ENCODE peak calls at places on chromosome 19, in six cellular contexts. H is fibroblast of pulmonary artery, Q is cardiac fibroblast, J is NB4, Z is thoracic aorta, G is stomach. N is an unnamed sample.

GRCh38 chr19:29804493-29804892 is 7.3 kb upstream of the CCNE1 start:
- DNase-seq in Q (no peak), Z (no peak), J (no peak), H (no peak), G (no peak), N (no peak)

GRCh38 chr19:2483484-2484151 is 7.7 kb downstream of the GADD45B start:
- DNase-seq in Q (no peak), J (no peak), Z (no peak), G (no peak), H (no peak), N (no peak)

GRCh38 chr19:51607077-51607476 is 23.1 kb downstream of the SIGLEC5 start:
- DNase-seq in Z (no peak), H (no peak), J (peak; percentile 16), G (no peak), Q (no peak), N (no peak)

GRCh38 chr19:10995926-10996600 is 35.2 kb downstream of the SMARCA4 start:
- DNase-seq in J (no peak), H (no peak), G (no peak), Q (no peak), Z (no peak), N (no peak)

GRCh38 chr19:14611051-14611450 is 28.2 kb downstream of the CLEC17A start:
- DNase-seq in H (no peak), Q (no peak), J (no peak), G (no peak), Z (no peak), N (no peak)

GRCh38 chr19:53959176-53959757 is 3.5 kb upstream of the CACNG8 start:
- DNase-seq in J (no peak), H (no peak), Q (no peak), G (no peak), Z (no peak), N (no peak)

GRCh38 chr19:16463991-16464575 is 7.7 kb downstream of the EPS15L1 start:
- DNase-seq in G (no peak), J (no peak), Z (no peak), H (no peak), Q (no peak), N (no peak)

GRCh38 chr19:55653651-55654322 is 1.0 kb upstream of the U2AF2 start:
- DNase-seq in H (peak; percentile 99), G (peak; percentile 98), Q (peak; percentile 99), Z (peak; percentile 91), J (peak; percentile 95), N (peak; percentile 95)

GRCh38 chr19:23804676-23805075 is 46.0 kb upstream of the ZNF681 start:
- DNase-seq in Z (no peak), J (no peak), Q (no peak), H (no peak), G (no peak), N (no peak)

GRCh38 chr19:38849746-38850230 is at the start of gene HNRNPL:
- DNase-seq in H (no peak), J (no peak), Q (no peak), G (peak; percentile 99), Z (no peak), N (no peak)

GRCh38 chr19:55117063-55117635 is 288 bp downstream of the PPP1R12C start:
- DNase-seq in J (peak; percentile 22), Z (no peak), Q (no peak), H (no peak), G (no peak), N (no peak)

GRCh38 chr19:8342316-8342683 is 762 bp downstream of the KANK3 start:
- DNase-seq in H (no peak), G (no peak), Q (no peak), Z (no peak), J (no peak), N (no peak)

GRCh38 chr19:56927791-56928207 is 87.3 kb upstream of the PEG3 start:
- DNase-seq in Q (no peak), H (no peak), Z (no peak), J (no peak), G (no peak), N (no peak)

GRCh38 chr19:43727593-43727853 is 11.6 kb downstream of the IRGC start:
- DNase-seq in J (no peak), Z (no peak), H (no peak), G (no peak), Q (no peak), N (no peak)

GRCh38 chr19:36266375-36266961 is 51.6 kb downstream of the ZNF146 start:
- DNase-seq in H (no peak), G (no peak), Z (no peak), J (no peak), Q (peak; percentile 33), N (no peak)

GRCh38 chr19:5308471-5309437 is 31.9 kb downstream of the PTPRS start:
- DNase-seq in Z (peak; percentile 41), J (peak; percentile 33), G (peak; percentile 72), Q (peak; percentile 79), H (peak; percentile 89), N (peak; percentile 80)

GRCh38 chr19:1599460-1599846 is 5.8 kb downstream of the UQCR11 start:
- DNase-seq in G (no peak), Z (no peak), J (no peak), Q (no peak), H (no peak), N (no peak)

GRCh38 chr19:13013649-13014048 is 18.4 kb downstream of the NFIX start:
- DNase-seq in H (no peak), Z (no peak), Q (no peak), G (no peak), J (peak; percentile 40), N (no peak)

GRCh38 chr19:58450836-58451357 is 525 bp upstream of the ZNF324B start:
- DNase-seq in Z (no peak), J (no peak), H (no peak), G (no peak), Q (no peak), N (no peak)

GRCh38 chr19:296476-297225 is 5.4 kb upstream of the PLPP2 start:
- DNase-seq in J (no peak), G (peak; percentile 25), Q (no peak), Z (no peak), H (no peak), N (no peak)

GRCh38 chr19:1410136-1410786 is 2.9 kb downstream of the DAZAP1 start:
- DNase-seq in G (no peak), Z (no peak), Q (peak; percentile 57), H (peak; percentile 23), J (no peak), N (no peak)

GRCh38 chr19:8251025-8251472 is 41.9 kb downstream of the CERS4 start:
- DNase-seq in H (peak; percentile 27), Q (no peak), J (peak; percentile 27), G (peak; percentile 91), Z (peak; percentile 30), N (no peak)

GRCh38 chr19:11418518-11419506 is at the start of gene RGL3:
- DNase-seq in G (peak; percentile 77), J (no peak), H (no peak), Z (no peak), Q (no peak), N (no peak)

GRCh38 chr19:3816566-3817218 is 30.5 kb upstream of the MATK start:
- DNase-seq in J (no peak), H (no peak), G (no peak), Q (no peak), Z (no peak), N (no peak)

GRCh38 chr19:7172794-7173193 is 103.3 kb downstream of the ZNF557 start:
- DNase-seq in J (no peak), H (no peak), Z (no peak), G (no peak), Q (no peak), N (no peak)

GRCh38 chr19:7168941-7169340 is 99.4 kb downstream of the ZNF557 start:
- DNase-seq in G (no peak), Z (no peak), Q (no peak), J (no peak), H (no peak), N (no peak)

GRCh38 chr19:7176792-7177191 is 107.3 kb downstream of the ZNF557 start:
- DNase-seq in Q (no peak), G (no peak), Z (no peak), H (no peak), J (no peak), N (no peak)

GRCh38 chr19:7170983-7171382 is 101.5 kb downstream of the ZNF557 start:
- DNase-seq in G (no peak), Z (no peak), J (no peak), H (no peak), Q (no peak), N (no peak)
- H3K4me3 ChIP-seq in G (no peak overlapping the region), Z (no peak overlapping the region), J (no peak overlapping the region), H (no peak overlapping the region), Q (no peak overlapping the region), N (no peak overlapping the region)

GRCh38 chr19:47243364-47243775 is 12.4 kb upstream of the BBC3 start:
- DNase-seq in Z (no peak), J (no peak), H (no peak), G (no peak), Q (peak; percentile 6), N (no peak)
- H3K4me3 ChIP-seq in Z (peak overlapping the region; percentile 75), J (peak overlapping the region; percentile 12), H (peak overlapping the region; percentile 47), G (peak overlapping the region; percentile 15), Q (peak overlapping the region; percentile 27), N (peak overlapping the region; percentile 50)

GRCh38 chr19:33302175-33302973 is at the start of gene CEBPA:
- DNase-seq in Z (no peak), Q (peak; percentile 66), H (peak; percentile 77), J (peak; percentile 92), G (peak; percentile 90), N (no peak)

GRCh38 chr19:33300016-33300981 is 2.0 kb downstream of the CEBPA start:
- DNase-seq in J (peak; percentile 43), H (no peak), Q (no peak), G (peak; percentile 32), Z (no peak), N (no peak)

GRCh38 chr19:33302974-33303790 is 848 bp upstream of the CEBPA start:
- DNase-seq in Q (peak; percentile 55), J (peak; percentile 68), Z (no peak), G (peak; percentile 62), H (peak; percentile 56), N (no peak)

GRCh38 chr19:33301900-33302174 is 497 bp downstream of the CEBPA start:
- DNase-seq in Z (no peak), Q (no peak), H (no peak), J (peak; percentile 35), G (no peak), N (no peak)

DNA sequence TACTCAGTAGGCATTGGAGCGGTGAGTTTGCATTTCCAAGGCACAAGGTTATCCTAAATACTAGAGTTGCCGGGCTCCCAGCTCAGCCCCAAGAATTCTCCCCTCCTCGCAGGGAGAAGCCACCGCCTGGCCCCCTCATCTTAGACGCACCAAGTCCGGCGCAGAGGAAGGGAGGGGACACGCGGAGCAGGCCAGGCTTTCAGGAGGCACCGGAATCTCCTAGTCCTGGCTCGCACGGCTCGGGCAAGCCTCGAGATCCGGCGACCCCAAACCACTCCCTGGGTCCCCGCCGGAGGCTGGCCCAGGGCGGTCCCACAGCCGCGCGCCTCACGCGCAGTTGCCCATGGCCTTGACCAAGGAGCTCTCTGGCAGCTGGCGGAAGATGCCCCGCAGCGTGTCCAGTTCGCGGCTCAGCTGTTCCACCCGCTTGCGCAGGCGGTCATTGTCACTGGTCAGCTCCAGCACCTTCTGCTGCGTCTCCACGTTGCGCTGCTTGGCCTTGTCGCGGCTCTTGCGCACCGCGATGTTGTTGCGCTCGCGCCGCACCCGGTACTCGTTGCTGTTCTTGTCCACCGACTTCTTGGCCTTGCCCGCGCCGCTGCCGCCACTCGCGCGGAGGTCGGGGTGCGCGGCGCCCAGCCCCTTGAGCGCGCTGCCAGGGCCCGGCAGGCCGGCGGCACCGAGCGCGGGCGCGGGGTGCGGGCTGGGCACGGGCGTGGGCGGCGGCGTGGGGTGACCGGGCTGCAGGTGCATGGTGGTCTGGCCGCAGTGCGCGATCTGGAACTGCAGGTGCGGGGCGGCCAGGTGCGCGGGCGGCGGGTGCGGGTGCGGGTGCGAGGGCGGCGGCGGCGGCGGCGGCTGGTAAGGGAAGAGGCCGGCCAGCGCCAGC is 1.1 kb downstream of the CEBPA start:
- DNase-seq in G (peak; percentile 39), Q (peak; percentile 9), H (no peak), Z (no peak), J (peak; percentile 30), N (no peak)
- H3K4me3 ChIP-seq in G (peak overlapping the region; percentile 82), Q (no peak overlapping the region), H (no peak overlapping the region), Z (peak overlapping the region; percentile 95), J (peak overlapping the region; percentile 78), N (no peak overlapping the region)

GRCh38 chr19:42313840-42314755 is 989 bp downstream of the TMEM145 start:
- DNase-seq in G (no peak), Q (no peak), H (no peak), J (no peak), Z (no peak), N (no peak)
- H3K4me3 ChIP-seq in G (peak overlapping the region; percentile 47), Q (no peak overlapping the region), H (no peak overlapping the region), J (no peak overlapping the region), Z (no peak overlapping the region), N (no peak overlapping the region)